ENCODE peak calls at places on chromosomes 11 and 22, in six cellular contexts. F is NCI-H1105 treated with DMSO at 0.1 percent for 48 hours; M is activated CD4-positive, CD25-positive, alpha-beta regulatory T cell; B is SK-N-DZ; E is NCI-H2171; L is GM23338. H is an unnamed sample.

GRCh38 chr22:49008682-49009235 is 818.9 kb downstream of the BRD1 start:
- DNase-seq in F (no peak), M (no peak), B (no peak), E (no peak), L (no peak), H (peak)

GRCh38 chr22:48104102-48104738 is 1341.8 kb downstream of the TBC1D22A start:
- DNase-seq in F (no peak), M (no peak), B (no peak), E (no peak), L (no peak), H (no peak)

GRCh38 chr11:16299884-16300778 is 56.2 kb downstream of the SOX6 start:
- DNase-seq in F (peak), M (no peak), B (no peak), E (no peak), L (no peak), H (no peak)

GRCh38 chr22:43114958-43115357 is 4.4 kb downstream of the BIK start:
- DNase-seq in F (no peak), M (no peak), B (no peak), E (no peak), L (no peak), H (no peak)

GRCh38 chr11:47573321-47573720 is 5.4 kb downstream of the KBTBD4 start:
- DNase-seq in F (no peak), M (no peak), B (no peak), E (no peak), L (no peak), H (no peak)

GRCh38 chr11:6941970-6942369 is 15.7 kb downstream of the ZNF215 start:
- DNase-seq in F (no peak), M (no peak), B (no peak), E (no peak), L (no peak), H (no peak)

GRCh38 chr22:41092847-41093371 is 517 bp downstream of the EP300 start:
- DNase-seq in F (peak), M (no peak), B (peak), E (peak), L (peak), H (peak)

GRCh38 chr22:35448552-35448922 is 48.6 kb downstream of the MCM5 start:
- DNase-seq in F (no peak), M (no peak), B (no peak), E (no peak), L (no peak), H (no peak)

GRCh38 chr11:108985611-108986279 is 320.9 kb downstream of the DDX10 start:
- DNase-seq in F (no peak), M (no peak), B (no peak), E (no peak), L (no peak), H (no peak)

H was measured in H1.